ENCODE peak calls at places on chromosomes 1 and 21, in nine cellular contexts. One of them, this sample, is unnamed.

GRCh38 chr21:18991846-18992245 is 588.3 kb upstream of the TMPRSS15 start:
- DNase-seq in fibroblast of the aortic adventitia: no peak
- DNase-seq in ovary: no peak
- DNase-seq in cardiac muscle cell: no peak
- DNase-seq in osteoblast: no peak
- DNase-seq in neural progenitor cell: no peak
- DNase-seq in pancreas: no peak
- DNase-seq in coronary artery: no peak
- DNase-seq in lower leg skin: no peak
- DNase-seq in this sample: no peak

GRCh38 chr1:153842006-153842471 is 66.8 kb downstream of the SLC27A3 start:
- DNase-seq in fibroblast of the aortic adventitia: peak
- DNase-seq in neural progenitor cell: no peak
- DNase-seq in osteoblast: peak
- DNase-seq in lower leg skin: no peak
- DNase-seq in cardiac muscle cell: no peak
- DNase-seq in coronary artery: no peak
- DNase-seq in ovary: no peak
- DNase-seq in pancreas: no peak
- DNase-seq in this sample: no peak

GRCh38 chr21:44487831-44488230 is 32.5 kb downstream of the LRRC3 start:
- DNase-seq in cardiac muscle cell: no peak
- DNase-seq in coronary artery: no peak
- DNase-seq in pancreas: no peak
- DNase-seq in osteoblast: peak
- DNase-seq in fibroblast of the aortic adventitia: peak
- DNase-seq in lower leg skin: no peak
- DNase-seq in neural progenitor cell: peak
- DNase-seq in ovary: no peak
- DNase-seq in this sample: no peak

GRCh38 chr1:241627453-241628329 is 12.5 kb downstream of the CHML start:
- DNase-seq in neural progenitor cell: peak
- DNase-seq in ovary: no peak
- DNase-seq in cardiac muscle cell: peak
- DNase-seq in osteoblast: no peak
- DNase-seq in coronary artery: no peak
- DNase-seq in fibroblast of the aortic adventitia: peak
- DNase-seq in lower leg skin: no peak
- DNase-seq in pancreas: no peak
- DNase-seq in this sample: no peak

GRCh38 chr1:103069201-103069600 is 39.1 kb downstream of the COL11A1 start:
- DNase-seq in lower leg skin: no peak
- DNase-seq in ovary: no peak
- DNase-seq in coronary artery: no peak
- DNase-seq in osteoblast: no peak
- DNase-seq in fibroblast of the aortic adventitia: no peak
- DNase-seq in pancreas: no peak
- DNase-seq in neural progenitor cell: no peak
- DNase-seq in cardiac muscle cell: no peak
- DNase-seq in this sample: no peak

GRCh38 chr21:8990326-8991087 is 1530.9 kb upstream of the TPTE start:
- DNase-seq in pancreas: no peak
- DNase-seq in cardiac muscle cell: no peak
- DNase-seq in ovary: no peak
- DNase-seq in coronary artery: no peak
- DNase-seq in lower leg skin: peak
- DNase-seq in fibroblast of the aortic adventitia: no peak
- DNase-seq in osteoblast: peak
- DNase-seq in neural progenitor cell: no peak
- DNase-seq in this sample: no peak

GRCh38 chr1:27153927-27154358 is 982 bp downstream of the SLC9A1 start:
- DNase-seq in neural progenitor cell: no peak
- DNase-seq in pancreas: no peak
- DNase-seq in lower leg skin: no peak
- DNase-seq in osteoblast: no peak
- DNase-seq in fibroblast of the aortic adventitia: no peak
- DNase-seq in cardiac muscle cell: no peak
- DNase-seq in ovary: no peak
- DNase-seq in coronary artery: no peak
- DNase-seq in this sample: no peak

GRCh38 chr1:56442456-56442855 is 136.9 kb downstream of the PLPP3 start:
- DNase-seq in osteoblast: peak
- DNase-seq in pancreas: no peak
- DNase-seq in coronary artery: no peak
- DNase-seq in lower leg skin: no peak
- DNase-seq in neural progenitor cell: no peak
- DNase-seq in cardiac muscle cell: no peak
- DNase-seq in ovary: no peak
- DNase-seq in fibroblast of the aortic adventitia: no peak
- DNase-seq in this sample: no peak

GRCh38 chr1:20068722-20069121 is 1.3 kb upstream of the PLA2G5 start:
- DNase-seq in osteoblast: no peak
- DNase-seq in coronary artery: no peak
- DNase-seq in cardiac muscle cell: no peak
- DNase-seq in pancreas: no peak
- DNase-seq in fibroblast of the aortic adventitia: no peak
- DNase-seq in neural progenitor cell: no peak
- DNase-seq in lower leg skin: peak
- DNase-seq in ovary: no peak
- DNase-seq in this sample: no peak

GRCh38 chr1:59272507-59272906 is 24.4 kb upstream of the FGGY start:
- DNase-seq in coronary artery: no peak
- DNase-seq in pancreas: no peak
- DNase-seq in neural progenitor cell: no peak
- DNase-seq in lower leg skin: no peak
- DNase-seq in fibroblast of the aortic adventitia: peak
- DNase-seq in osteoblast: peak
- DNase-seq in ovary: no peak
- DNase-seq in cardiac muscle cell: no peak
- DNase-seq in this sample: no peak

GRCh38 chr1:88877382-88877825 is 14.0 kb downstream of the GTF2B start:
- DNase-seq in pancreas: no peak
- DNase-seq in cardiac muscle cell: peak
- DNase-seq in neural progenitor cell: peak
- DNase-seq in osteoblast: no peak
- DNase-seq in coronary artery: no peak
- DNase-seq in lower leg skin: no peak
- DNase-seq in fibroblast of the aortic adventitia: peak
- DNase-seq in ovary: no peak
- DNase-seq in this sample: no peak

GRCh38 chr1:219710529-219711194 is 97.8 kb upstream of the ZC3H11B start:
- DNase-seq in neural progenitor cell: no peak
- DNase-seq in osteoblast: peak
- DNase-seq in lower leg skin: no peak
- DNase-seq in cardiac muscle cell: no peak
- DNase-seq in ovary: no peak
- DNase-seq in coronary artery: no peak
- DNase-seq in fibroblast of the aortic adventitia: peak
- DNase-seq in pancreas: no peak
- DNase-seq in this sample: no peak

GRCh38 chr1:229557913-229558414 is 543 bp downstream of the ABCB10 start:
- DNase-seq in pancreas: peak
- DNase-seq in ovary: peak
- DNase-seq in osteoblast: peak
- DNase-seq in fibroblast of the aortic adventitia: no peak
- DNase-seq in neural progenitor cell: peak
- DNase-seq in lower leg skin: peak
- DNase-seq in cardiac muscle cell: peak
- DNase-seq in coronary artery: no peak
- DNase-seq in this sample: no peak

GRCh38 chr1:230359992-230360391 is 66.1 kb downstream of the PGBD5 start:
- DNase-seq in fibroblast of the aortic adventitia: peak
- DNase-seq in coronary artery: no peak
- DNase-seq in lower leg skin: no peak
- DNase-seq in pancreas: no peak
- DNase-seq in ovary: no peak
- DNase-seq in osteoblast: no peak
- DNase-seq in cardiac muscle cell: no peak
- DNase-seq in neural progenitor cell: no peak
- DNase-seq in this sample: peak

GRCh38 chr1:200139661-200140250 is 112.2 kb downstream of the NR5A2 start:
- DNase-seq in neural progenitor cell: peak
- DNase-seq in osteoblast: peak
- DNase-seq in cardiac muscle cell: peak
- DNase-seq in fibroblast of the aortic adventitia: peak
- DNase-seq in pancreas: no peak
- DNase-seq in coronary artery: no peak
- DNase-seq in lower leg skin: no peak
- DNase-seq in ovary: no peak
- DNase-seq in this sample: no peak

GRCh38 chr1:52386458-52386857 is 17.8 kb downstream of the ORC1 start:
- DNase-seq in fibroblast of the aortic adventitia: no peak
- DNase-seq in lower leg skin: no peak
- DNase-seq in pancreas: no peak
- DNase-seq in ovary: no peak
- DNase-seq in cardiac muscle cell: no peak
- DNase-seq in neural progenitor cell: no peak
- DNase-seq in coronary artery: no peak
- DNase-seq in osteoblast: no peak
- DNase-seq in this sample: no peak
- TF ChIP-seq CTCF in fibroblast of the aortic adventitia: no peak
- TF ChIP-seq CTCF in lower leg skin: no peak
- TF ChIP-seq CTCF in pancreas: no peak
- TF ChIP-seq CTCF in ovary: no peak
- TF ChIP-seq CTCF in cardiac muscle cell: no peak
- TF ChIP-seq CTCF in neural progenitor cell: no peak
- TF ChIP-seq CTCF in coronary artery: no peak
- TF ChIP-seq CTCF in osteoblast: no peak
- TF ChIP-seq CTCF in this sample: no peak

DNA sequence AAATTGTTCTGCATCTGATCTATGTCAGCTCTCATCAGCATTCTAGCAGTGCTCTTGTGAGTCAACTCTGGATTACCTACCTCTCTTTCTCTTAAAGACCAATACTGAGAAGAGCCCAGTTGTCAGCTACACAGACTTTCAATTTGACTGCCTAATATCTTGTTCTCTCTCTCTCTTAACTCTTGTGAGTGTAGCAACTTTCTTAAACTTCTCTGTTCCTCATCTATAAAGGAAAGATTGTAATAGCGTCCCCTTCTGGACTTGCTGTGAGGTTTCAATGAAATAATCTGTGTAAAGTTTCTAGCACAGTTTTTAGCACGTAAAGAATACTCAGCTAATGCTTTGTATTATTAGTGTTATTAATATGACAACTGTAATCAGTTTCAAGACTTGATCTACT is 499.3 kb upstream of the ADAMTS5 start:
- DNase-seq in pancreas: no peak
- DNase-seq in fibroblast of the aortic adventitia: no peak
- DNase-seq in osteoblast: no peak
- DNase-seq in coronary artery: no peak
- DNase-seq in cardiac muscle cell: no peak
- DNase-seq in ovary: no peak
- DNase-seq in lower leg skin: no peak
- DNase-seq in neural progenitor cell: no peak
- DNase-seq in this sample: no peak
- TF ChIP-seq CTCF in pancreas: no peak
- TF ChIP-seq CTCF in fibroblast of the aortic adventitia: peak
- TF ChIP-seq CTCF in osteoblast: peak
- TF ChIP-seq CTCF in coronary artery: no peak
- TF ChIP-seq CTCF in cardiac muscle cell: peak
- TF ChIP-seq CTCF in ovary: no peak
- TF ChIP-seq CTCF in lower leg skin: no peak
- TF ChIP-seq CTCF in neural progenitor cell: peak
- TF ChIP-seq CTCF in this sample: peak

DNA sequence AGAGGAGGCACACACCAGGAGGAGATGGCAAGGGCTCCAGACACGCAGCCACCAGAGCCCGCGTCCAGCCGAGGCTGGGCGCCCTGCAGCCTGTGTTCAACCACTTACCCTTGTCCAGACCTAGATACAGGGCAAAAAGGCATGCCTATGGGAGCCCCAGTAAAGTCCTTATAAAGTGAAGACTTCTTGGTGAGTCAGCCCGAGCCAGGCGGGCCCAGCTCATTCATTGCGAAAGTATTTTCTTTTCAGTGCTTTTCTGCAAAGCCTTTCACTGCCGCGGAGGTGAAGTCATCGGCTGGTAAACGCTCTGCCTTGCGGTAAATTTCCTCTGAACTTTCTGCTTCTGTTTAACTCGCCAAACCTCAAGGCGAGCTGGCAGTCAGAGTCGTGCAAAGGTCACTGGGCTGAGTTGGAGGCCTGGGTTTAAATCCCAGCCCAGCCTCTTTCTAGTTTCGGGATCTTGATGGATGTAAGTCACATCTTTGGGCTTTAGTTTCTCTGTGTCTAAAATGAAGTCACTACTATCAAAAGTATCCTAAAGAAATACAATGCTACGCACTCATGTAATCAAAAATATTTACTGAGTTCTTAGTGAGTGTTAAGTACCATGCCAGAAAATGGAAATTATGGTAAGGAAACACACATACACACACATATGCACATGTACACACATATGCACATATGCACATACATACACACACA is 54.7 kb upstream of the IFFO2 start:
- DNase-seq in cardiac muscle cell: no peak
- DNase-seq in osteoblast: peak
- DNase-seq in fibroblast of the aortic adventitia: peak
- DNase-seq in ovary: peak
- DNase-seq in neural progenitor cell: peak
- DNase-seq in pancreas: peak
- DNase-seq in lower leg skin: peak
- DNase-seq in coronary artery: peak
- DNase-seq in this sample: no peak
- TF ChIP-seq CTCF in cardiac muscle cell: no peak
- TF ChIP-seq CTCF in osteoblast: no peak
- TF ChIP-seq CTCF in fibroblast of the aortic adventitia: no peak
- TF ChIP-seq CTCF in ovary: no peak
- TF ChIP-seq CTCF in neural progenitor cell: no peak
- TF ChIP-seq CTCF in pancreas: no peak
- TF ChIP-seq CTCF in lower leg skin: no peak
- TF ChIP-seq CTCF in coronary artery: no peak
- TF ChIP-seq CTCF in this sample: no peak

DNA sequence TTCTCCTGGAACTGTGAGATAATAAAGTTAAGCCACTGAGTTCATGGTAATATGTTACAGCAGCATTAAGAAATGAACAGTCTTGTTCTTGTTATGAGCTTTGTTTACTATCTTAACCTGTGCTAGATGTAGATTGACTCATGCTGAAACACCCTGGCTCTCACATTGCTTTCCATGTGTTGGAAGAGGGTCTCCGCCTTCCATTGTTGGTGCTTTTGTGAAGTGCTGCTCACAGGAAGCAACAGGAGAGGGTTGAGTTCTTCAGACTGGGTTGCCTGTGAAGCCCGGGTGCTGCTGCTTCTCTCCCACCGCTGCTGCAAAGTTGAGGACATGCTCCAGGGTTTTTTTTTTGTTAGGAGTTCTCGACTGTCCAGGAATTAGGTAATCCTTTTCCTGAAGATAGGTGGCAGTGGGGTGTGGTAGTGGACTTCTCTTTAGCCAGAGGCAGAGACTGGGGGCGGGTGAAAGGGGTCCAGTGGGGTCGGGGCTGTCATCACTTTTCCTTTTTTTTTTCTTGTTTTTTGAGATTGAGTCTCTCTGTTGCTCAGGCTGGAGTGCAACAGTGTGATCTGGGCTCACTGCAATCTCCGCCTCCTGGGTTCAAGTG is 28.7 kb upstream of the HMGN1 start:
- DNase-seq in coronary artery: no peak
- DNase-seq in osteoblast: no peak
- DNase-seq in lower leg skin: no peak
- DNase-seq in ovary: no peak
- DNase-seq in cardiac muscle cell: no peak
- DNase-seq in neural progenitor cell: no peak
- DNase-seq in fibroblast of the aortic adventitia: peak
- DNase-seq in pancreas: no peak
- DNase-seq in this sample: no peak
- TF ChIP-seq CTCF in coronary artery: no peak
- TF ChIP-seq CTCF in osteoblast: no peak
- TF ChIP-seq CTCF in lower leg skin: no peak
- TF ChIP-seq CTCF in ovary: no peak
- TF ChIP-seq CTCF in cardiac muscle cell: no peak
- TF ChIP-seq CTCF in neural progenitor cell: no peak
- TF ChIP-seq CTCF in fibroblast of the aortic adventitia: peak
- TF ChIP-seq CTCF in pancreas: no peak
- TF ChIP-seq CTCF in this sample: no peak

This sample was measured in LNCaP clone FGC.